ENCODE peak calls at places on chromosomes 6 and 20, in eight cellular contexts. A is ovary, P is tibial nerve, N is NB4, G is K562, B is spleen, M is heart left ventricle, U is Peyer's patch. I is an unnamed sample.
A peak's percentile ranks its signal among the peaks of the same experiment; 100 is the strongest.

GRCh38 chr6:1348675-1349074 is 36.8 kb downstream of the FOXQ1 start:
- DNase-seq in A (no peak), P (no peak), N (peak; percentile 25), G (no peak), B (no peak), M (peak; percentile 67), U (no peak), I (no peak)

GRCh38 chr6:110331816-110332215 is 26.3 kb downstream of the METTL24 start:
- DNase-seq in A (no peak), P (no peak), N (no peak), G (no peak), B (no peak), M (peak; percentile 44), U (no peak), I (no peak)

GRCh38 chr6:160462551-160463109 is 114.5 kb downstream of the SLC22A3 start:
- DNase-seq in A (no peak), P (no peak), N (peak; percentile 90), G (no peak), B (no peak), M (no peak), U (no peak), I (peak; percentile 13)

GRCh38 chr6:33854572-33855030 is 50.8 kb upstream of the MLN start:
- DNase-seq in A (no peak), P (no peak), N (no peak), G (no peak), B (no peak), M (peak; percentile 17), U (no peak), I (no peak)

GRCh38 chr6:116029535-116029934 is 31.2 kb downstream of the FRK start:
- DNase-seq in A (no peak), P (no peak), N (no peak), G (no peak), B (no peak), M (no peak), U (no peak), I (no peak)

GRCh38 chr6:24394777-24395437 is 7.8 kb upstream of the MRS2 start:
- DNase-seq in A (no peak), P (no peak), N (peak; percentile 80), G (no peak), B (no peak), M (no peak), U (no peak), I (peak; percentile 27)

GRCh38 chr6:9360881-9361280 is 925.5 kb upstream of the SLC35B3 start:
- DNase-seq in A (no peak), P (no peak), N (no peak), G (no peak), B (no peak), M (no peak), U (no peak), I (peak; percentile 2)

GRCh38 chr6:158213925-158214674 is 46.0 kb downstream of the GTF2H5 start:
- DNase-seq in A (no peak), P (peak; percentile 66), N (peak; percentile 86), G (peak; percentile 87), B (peak; percentile 83), M (peak; percentile 64), U (peak; percentile 67), I (no peak)

GRCh38 chr6:160005861-160006540 is 37.1 kb downstream of the IGF2R start:
- DNase-seq in A (peak; percentile 75), P (no peak), N (no peak), G (no peak), B (peak; percentile 76), M (peak; percentile 64), U (no peak), I (no peak)

GRCh38 chr6:24761193-24761835 is 13.4 kb upstream of the GMNN start:
- DNase-seq in A (no peak), P (no peak), N (peak; percentile 34), G (peak; percentile 73), B (no peak), M (no peak), U (no peak), I (peak; percentile 23)

GRCh38 chr20:62430311-62430853 is 3.0 kb upstream of the RBBP8NL start:
- DNase-seq in A (no peak), P (no peak), N (no peak), G (peak; percentile 29), B (no peak), M (no peak), U (no peak), I (no peak)

GRCh38 chr6:137699036-137699683 is 167.9 kb upstream of the TNFAIP3 start:
- DNase-seq in A (no peak), P (no peak), N (peak; percentile 69), G (no peak), B (no peak), M (peak; percentile 46), U (no peak), I (no peak)

GRCh38 chr6:125974214-125974866 is 12.0 kb upstream of the TRMT11 start:
- DNase-seq in A (no peak), P (no peak), N (peak; percentile 75), G (peak; percentile 64), B (no peak), M (no peak), U (no peak), I (no peak)

GRCh38 chr6:10465633-10466499 is 51.0 kb upstream of the TFAP2A start:
- DNase-seq in A (no peak), P (no peak), N (peak; percentile 69), G (peak; percentile 83), B (no peak), M (no peak), U (no peak), I (no peak)

GRCh38 chr20:62824476-62825287 is 7.8 kb downstream of the COL9A3 start:
- DNase-seq in A (no peak), P (no peak), N (peak; percentile 88), G (peak; percentile 81), B (no peak), M (no peak), U (no peak), I (no peak)

DNA sequence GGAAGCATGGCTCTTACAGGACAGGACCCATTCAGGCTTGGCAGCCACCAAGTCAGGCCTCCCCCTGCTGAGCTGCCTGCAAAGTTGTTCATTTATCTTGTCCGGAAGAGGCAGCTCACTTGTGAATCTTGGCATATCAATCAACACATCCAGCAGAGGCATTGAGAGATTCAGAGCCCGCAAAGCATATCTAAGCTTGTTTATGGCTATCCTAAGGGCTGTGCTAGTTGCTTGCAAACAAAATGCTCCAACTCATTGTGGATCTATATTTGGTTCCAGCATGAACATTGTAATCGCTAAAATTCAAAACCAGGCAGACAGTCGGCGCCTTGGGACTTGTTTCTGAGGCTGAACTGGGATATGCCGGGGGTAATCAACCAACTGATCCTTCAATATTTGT is 106.1 kb downstream of the UNC5CL start:
- DNase-seq in A (no peak), P (no peak), N (no peak), G (no peak), B (no peak), M (no peak), U (no peak), I (no peak)
- TF ChIP-seq POLR2A in A (no peak), P (no peak), N (no peak), G (no peak), B (no peak), M (no peak), U (no peak), I (no peak)

GRCh38 chr6:44626608-44627007 is 239.1 kb downstream of the CDC5L start:
- DNase-seq in A (no peak), P (no peak), N (no peak), G (no peak), B (no peak), M (no peak), U (peak; percentile 40), I (no peak)

GRCh38 chr6:44624226-44624625 is 236.7 kb downstream of the CDC5L start:
- DNase-seq in A (no peak), P (no peak), N (no peak), G (no peak), B (no peak), M (no peak), U (peak; percentile 19), I (no peak)

GRCh38 chr6:44627091-44627878 is 239.8 kb downstream of the CDC5L start:
- DNase-seq in A (no peak), P (peak; percentile 6), N (peak; percentile 29), G (no peak), B (peak; percentile 80), M (peak; percentile 55), U (peak; percentile 39), I (no peak)

GRCh38 chr6:44627879-44628271 is 240.4 kb downstream of the CDC5L start:
- DNase-seq in A (no peak), P (no peak), N (no peak), G (no peak), B (no peak), M (no peak), U (no peak), I (no peak)

DNA sequence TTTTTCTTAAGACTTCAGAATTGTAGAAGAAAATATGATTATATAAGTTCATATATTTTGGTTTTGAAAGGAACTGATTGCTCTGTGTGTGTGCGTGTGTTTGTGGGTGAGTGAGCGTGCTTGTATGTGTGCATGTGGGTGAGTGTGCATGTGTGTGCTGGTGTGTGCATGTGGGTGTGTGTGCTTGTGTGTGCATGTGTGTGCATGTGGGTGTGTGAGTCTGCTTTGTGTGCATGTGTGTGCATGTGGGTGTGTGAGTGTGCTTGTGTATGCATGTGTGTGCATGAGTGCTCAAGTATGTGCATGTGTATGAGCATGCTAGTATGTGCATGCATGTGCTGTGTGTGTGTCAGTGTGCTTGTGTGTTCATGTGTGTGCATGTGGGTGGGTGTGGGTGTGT is 238.5 kb downstream of the CDC5L start:
- DNase-seq in A (no peak), P (no peak), N (no peak), G (no peak), B (no peak), M (no peak), U (peak; percentile 14), I (no peak)
- TF ChIP-seq POLR2A in A (no peak), P (no peak), N (no peak), G (no peak), B (no peak), M (no peak), U (no peak), I (no peak)

DNA sequence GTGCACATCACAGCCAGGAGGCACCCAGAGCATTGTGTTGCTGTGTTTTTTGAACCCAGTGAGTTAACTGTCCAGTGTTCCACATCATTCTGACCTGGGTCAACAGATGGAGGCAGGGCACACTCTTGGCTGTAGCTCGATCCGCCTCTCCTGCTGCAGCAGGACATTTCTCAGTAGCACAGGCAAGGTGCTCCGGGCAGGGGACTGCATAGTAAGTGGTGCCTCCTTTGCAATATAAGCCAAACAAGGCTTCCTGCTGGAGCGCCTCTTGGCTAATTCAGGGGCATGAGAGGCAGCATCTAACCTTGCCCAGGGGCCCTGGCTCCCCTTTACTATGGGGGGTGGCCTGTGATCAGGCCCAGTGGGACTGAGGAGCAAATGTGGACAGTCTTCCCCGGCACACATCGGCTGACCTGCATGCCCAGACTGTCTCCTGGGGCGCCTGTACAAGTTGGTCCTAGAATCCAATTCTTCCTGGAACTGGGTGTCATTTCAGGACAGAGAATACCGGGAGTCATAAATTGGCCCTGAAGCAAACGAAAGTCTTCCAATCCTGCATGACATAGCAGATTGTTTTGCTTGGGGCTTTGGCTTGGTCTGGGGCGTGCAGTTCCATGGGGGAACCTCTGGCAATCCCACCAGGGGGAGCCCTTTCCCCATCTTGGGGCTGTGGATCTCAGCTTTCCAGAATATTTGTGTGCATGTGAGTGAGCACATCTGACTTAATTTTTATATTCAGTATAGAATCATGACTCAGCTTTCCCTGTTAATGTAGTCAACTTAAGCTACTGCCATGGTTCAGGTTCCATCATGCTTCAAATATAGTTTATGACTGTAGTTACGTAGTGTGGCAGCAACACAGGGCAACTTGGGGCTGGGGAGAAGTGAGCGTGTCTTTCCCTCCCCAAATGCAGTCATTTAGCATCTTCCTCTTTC is 56.0 kb upstream of the DDR1 start:
- DNase-seq in A (peak; percentile 90), P (peak; percentile 91), N (peak; percentile 80), G (peak; percentile 94), B (peak; percentile 93), M (peak; percentile 90), U (peak; percentile 88), I (peak; percentile 69)
- TF ChIP-seq POLR2A in A (no peak), P (no peak), N (no peak), G (no peak), B (no peak), M (no peak), U (no peak), I (no peak)

GRCh38 chr20:37853823-37854375 is 49.0 kb upstream of the VSTM2L start:
- DNase-seq in A (no peak), P (no peak), N (no peak), G (no peak), B (no peak), M (no peak), U (no peak), I (no peak)
- TF ChIP-seq POLR2A in A (no peak), P (no peak), N (no peak), G (no peak), B (no peak), M (no peak), U (no peak), I (no peak)